ENCODE peak calls at places on chromosomes 12 and 14, in ten cellular contexts. One of them, this sample, is unnamed.

GRCh38 chr12:132166801-132167591 is 22.7 kb downstream of the NOC4L start:
- DNase-seq in stimulated activated CD4-positive, alpha-beta T cell treated with anti-CD3 and anti-CD28 coated beads, Interleukin-12 subunit alpha, Interleukin-12 subunit beta, amount 100 ng/mL, for 48 hours: no peak
- DNase-seq in Daoy: no peak
- DNase-seq in T-helper 1 cell: no peak
- DNase-seq in foreskin fibroblast: no peak
- DNase-seq in CD8-positive, alpha-beta T cell: no peak
- DNase-seq in activated naive CD8-positive, alpha-beta T cell treated with anti-CD3 and anti-CD28 coated beads, Interleukin-2, amount 50 U/mL, for 24 hours: no peak
- DNase-seq in activated CD8-positive, alpha-beta memory T cell treated with anti-CD3 and anti-CD28 coated beads, Interleukin-2, amount 10 ng/mL, durations not matched to agents 7 days and 5 days: no peak
- DNase-seq in CD8-positive, alpha-beta memory T cell: peak
- DNase-seq in aorta: peak
- DNase-seq in this sample: no peak

GRCh38 chr14:54493293-54493692 is 4.5 kb upstream of the GMFB start:
- DNase-seq in stimulated activated CD4-positive, alpha-beta T cell treated with anti-CD3 and anti-CD28 coated beads, Interleukin-12 subunit alpha, Interleukin-12 subunit beta, amount 100 ng/mL, for 48 hours: no peak
- DNase-seq in aorta: no peak
- DNase-seq in Daoy: no peak
- DNase-seq in activated CD8-positive, alpha-beta memory T cell treated with anti-CD3 and anti-CD28 coated beads, Interleukin-2, amount 10 ng/mL, durations not matched to agents 7 days and 5 days: no peak
- DNase-seq in T-helper 1 cell: no peak
- DNase-seq in CD8-positive, alpha-beta memory T cell: no peak
- DNase-seq in CD8-positive, alpha-beta T cell: no peak
- DNase-seq in activated naive CD8-positive, alpha-beta T cell treated with anti-CD3 and anti-CD28 coated beads, Interleukin-2, amount 50 U/mL, for 24 hours: no peak
- DNase-seq in foreskin fibroblast: no peak
- DNase-seq in this sample: no peak

GRCh38 chr14:87097021-87097420 is 896.0 kb downstream of the GALC start:
- DNase-seq in CD8-positive, alpha-beta memory T cell: no peak
- DNase-seq in CD8-positive, alpha-beta T cell: no peak
- DNase-seq in activated naive CD8-positive, alpha-beta T cell treated with anti-CD3 and anti-CD28 coated beads, Interleukin-2, amount 50 U/mL, for 24 hours: no peak
- DNase-seq in activated CD8-positive, alpha-beta memory T cell treated with anti-CD3 and anti-CD28 coated beads, Interleukin-2, amount 10 ng/mL, durations not matched to agents 7 days and 5 days: no peak
- DNase-seq in aorta: no peak
- DNase-seq in T-helper 1 cell: no peak
- DNase-seq in stimulated activated CD4-positive, alpha-beta T cell treated with anti-CD3 and anti-CD28 coated beads, Interleukin-12 subunit alpha, Interleukin-12 subunit beta, amount 100 ng/mL, for 48 hours: no peak
- DNase-seq in foreskin fibroblast: peak
- DNase-seq in Daoy: no peak
- DNase-seq in this sample: no peak

GRCh38 chr12:117874842-117875434 is 93.9 kb downstream of the KSR2 start:
- DNase-seq in foreskin fibroblast: peak
- DNase-seq in activated naive CD8-positive, alpha-beta T cell treated with anti-CD3 and anti-CD28 coated beads, Interleukin-2, amount 50 U/mL, for 24 hours: peak
- DNase-seq in aorta: peak
- DNase-seq in CD8-positive, alpha-beta memory T cell: peak
- DNase-seq in CD8-positive, alpha-beta T cell: peak
- DNase-seq in activated CD8-positive, alpha-beta memory T cell treated with anti-CD3 and anti-CD28 coated beads, Interleukin-2, amount 10 ng/mL, durations not matched to agents 7 days and 5 days: peak
- DNase-seq in T-helper 1 cell: no peak
- DNase-seq in stimulated activated CD4-positive, alpha-beta T cell treated with anti-CD3 and anti-CD28 coated beads, Interleukin-12 subunit alpha, Interleukin-12 subunit beta, amount 100 ng/mL, for 48 hours: peak
- DNase-seq in Daoy: peak
- DNase-seq in this sample: peak

GRCh38 chr14:23530360-23531055 is 21.1 kb downstream of the ZFHX2 start:
- DNase-seq in aorta: no peak
- DNase-seq in foreskin fibroblast: no peak
- DNase-seq in stimulated activated CD4-positive, alpha-beta T cell treated with anti-CD3 and anti-CD28 coated beads, Interleukin-12 subunit alpha, Interleukin-12 subunit beta, amount 100 ng/mL, for 48 hours: no peak
- DNase-seq in activated naive CD8-positive, alpha-beta T cell treated with anti-CD3 and anti-CD28 coated beads, Interleukin-2, amount 50 U/mL, for 24 hours: no peak
- DNase-seq in T-helper 1 cell: no peak
- DNase-seq in activated CD8-positive, alpha-beta memory T cell treated with anti-CD3 and anti-CD28 coated beads, Interleukin-2, amount 10 ng/mL, durations not matched to agents 7 days and 5 days: no peak
- DNase-seq in Daoy: no peak
- DNase-seq in CD8-positive, alpha-beta T cell: no peak
- DNase-seq in CD8-positive, alpha-beta memory T cell: no peak
- DNase-seq in this sample: no peak

GRCh38 chr12:132422057-132423043 is 67.6 kb upstream of the FBRSL1 start:
- DNase-seq in Daoy: no peak
- DNase-seq in stimulated activated CD4-positive, alpha-beta T cell treated with anti-CD3 and anti-CD28 coated beads, Interleukin-12 subunit alpha, Interleukin-12 subunit beta, amount 100 ng/mL, for 48 hours: no peak
- DNase-seq in foreskin fibroblast: no peak
- DNase-seq in aorta: no peak
- DNase-seq in CD8-positive, alpha-beta memory T cell: no peak
- DNase-seq in activated CD8-positive, alpha-beta memory T cell treated with anti-CD3 and anti-CD28 coated beads, Interleukin-2, amount 10 ng/mL, durations not matched to agents 7 days and 5 days: no peak
- DNase-seq in T-helper 1 cell: no peak
- DNase-seq in activated naive CD8-positive, alpha-beta T cell treated with anti-CD3 and anti-CD28 coated beads, Interleukin-2, amount 50 U/mL, for 24 hours: no peak
- DNase-seq in CD8-positive, alpha-beta T cell: no peak
- DNase-seq in this sample: no peak

GRCh38 chr12:58452546-58452945 is 467.8 kb downstream of the LRIG3 start:
- DNase-seq in foreskin fibroblast: peak
- DNase-seq in activated naive CD8-positive, alpha-beta T cell treated with anti-CD3 and anti-CD28 coated beads, Interleukin-2, amount 50 U/mL, for 24 hours: no peak
- DNase-seq in Daoy: no peak
- DNase-seq in stimulated activated CD4-positive, alpha-beta T cell treated with anti-CD3 and anti-CD28 coated beads, Interleukin-12 subunit alpha, Interleukin-12 subunit beta, amount 100 ng/mL, for 48 hours: no peak
- DNase-seq in activated CD8-positive, alpha-beta memory T cell treated with anti-CD3 and anti-CD28 coated beads, Interleukin-2, amount 10 ng/mL, durations not matched to agents 7 days and 5 days: no peak
- DNase-seq in aorta: no peak
- DNase-seq in CD8-positive, alpha-beta memory T cell: no peak
- DNase-seq in T-helper 1 cell: no peak
- DNase-seq in CD8-positive, alpha-beta T cell: no peak
- DNase-seq in this sample: no peak

GRCh38 chr12:27657296-27657695 is 39.0 kb upstream of the REP15 start:
- DNase-seq in T-helper 1 cell: no peak
- DNase-seq in CD8-positive, alpha-beta T cell: no peak
- DNase-seq in Daoy: no peak
- DNase-seq in activated CD8-positive, alpha-beta memory T cell treated with anti-CD3 and anti-CD28 coated beads, Interleukin-2, amount 10 ng/mL, durations not matched to agents 7 days and 5 days: no peak
- DNase-seq in aorta: no peak
- DNase-seq in foreskin fibroblast: no peak
- DNase-seq in stimulated activated CD4-positive, alpha-beta T cell treated with anti-CD3 and anti-CD28 coated beads, Interleukin-12 subunit alpha, Interleukin-12 subunit beta, amount 100 ng/mL, for 48 hours: no peak
- DNase-seq in CD8-positive, alpha-beta memory T cell: no peak
- DNase-seq in activated naive CD8-positive, alpha-beta T cell treated with anti-CD3 and anti-CD28 coated beads, Interleukin-2, amount 50 U/mL, for 24 hours: no peak
- DNase-seq in this sample: no peak

GRCh38 chr14:70655110-70655826 is 13.6 kb downstream of the TTC9 start:
- DNase-seq in Daoy: peak
- DNase-seq in activated naive CD8-positive, alpha-beta T cell treated with anti-CD3 and anti-CD28 coated beads, Interleukin-2, amount 50 U/mL, for 24 hours: peak
- DNase-seq in stimulated activated CD4-positive, alpha-beta T cell treated with anti-CD3 and anti-CD28 coated beads, Interleukin-12 subunit alpha, Interleukin-12 subunit beta, amount 100 ng/mL, for 48 hours: peak
- DNase-seq in foreskin fibroblast: no peak
- DNase-seq in CD8-positive, alpha-beta memory T cell: peak
- DNase-seq in aorta: no peak
- DNase-seq in CD8-positive, alpha-beta T cell: peak
- DNase-seq in T-helper 1 cell: peak
- DNase-seq in activated CD8-positive, alpha-beta memory T cell treated with anti-CD3 and anti-CD28 coated beads, Interleukin-2, amount 10 ng/mL, durations not matched to agents 7 days and 5 days: peak
- DNase-seq in this sample: peak

GRCh38 chr12:76028649-76029277 is 2.8 kb downstream of the PHLDA1 start:
- DNase-seq in aorta: no peak
- DNase-seq in activated naive CD8-positive, alpha-beta T cell treated with anti-CD3 and anti-CD28 coated beads, Interleukin-2, amount 50 U/mL, for 24 hours: no peak
- DNase-seq in CD8-positive, alpha-beta memory T cell: no peak
- DNase-seq in T-helper 1 cell: no peak
- DNase-seq in Daoy: no peak
- DNase-seq in CD8-positive, alpha-beta T cell: no peak
- DNase-seq in activated CD8-positive, alpha-beta memory T cell treated with anti-CD3 and anti-CD28 coated beads, Interleukin-2, amount 10 ng/mL, durations not matched to agents 7 days and 5 days: no peak
- DNase-seq in stimulated activated CD4-positive, alpha-beta T cell treated with anti-CD3 and anti-CD28 coated beads, Interleukin-12 subunit alpha, Interleukin-12 subunit beta, amount 100 ng/mL, for 48 hours: no peak
- DNase-seq in foreskin fibroblast: no peak
- DNase-seq in this sample: no peak

GRCh38 chr14:67982711-67983608 is 163.4 kb downstream of the RAD51B start:
- DNase-seq in aorta: no peak
- DNase-seq in CD8-positive, alpha-beta memory T cell: no peak
- DNase-seq in CD8-positive, alpha-beta T cell: no peak
- DNase-seq in activated naive CD8-positive, alpha-beta T cell treated with anti-CD3 and anti-CD28 coated beads, Interleukin-2, amount 50 U/mL, for 24 hours: no peak
- DNase-seq in Daoy: no peak
- DNase-seq in foreskin fibroblast: no peak
- DNase-seq in activated CD8-positive, alpha-beta memory T cell treated with anti-CD3 and anti-CD28 coated beads, Interleukin-2, amount 10 ng/mL, durations not matched to agents 7 days and 5 days: no peak
- DNase-seq in stimulated activated CD4-positive, alpha-beta T cell treated with anti-CD3 and anti-CD28 coated beads, Interleukin-12 subunit alpha, Interleukin-12 subunit beta, amount 100 ng/mL, for 48 hours: no peak
- DNase-seq in T-helper 1 cell: no peak
- DNase-seq in this sample: no peak